ENCODE peak calls at places on chromosomes 2 and 18, in five cellular contexts. V, P, W, N and E are unnamed samples.

GRCh38 chr18:58076052-58076451 is 32.0 kb downstream of the NEDD4L start:
- DNase-seq in V (no peak), P (no peak), W (peak; percentile 35), N (no peak), E (no peak)

GRCh38 chr18:55768255-55768654 is 180.3 kb upstream of the TCF4 start:
- DNase-seq in V (no peak), P (no peak), W (no peak), N (peak; percentile 51), E (no peak)

GRCh38 chr2:7011376-7012083 is 94.3 kb downstream of the RNF144A start:
- DNase-seq in V (no peak), P (no peak), W (peak; percentile 96), N (no peak), E (peak; percentile 95)

GRCh38 chr2:44324971-44325426 is 36.3 kb downstream of the PREPL start:
- DNase-seq in V (no peak), P (no peak), W (peak; percentile 22), N (no peak), E (peak; percentile 10)

GRCh38 chr2:205695460-205695979 is 13.2 kb downstream of the NRP2 start:
- DNase-seq in V (no peak), P (no peak), W (no peak), N (no peak), E (peak; percentile 74)

GRCh38 chr2:30030361-30030760 is 109.0 kb upstream of the ALK start:
- DNase-seq in V (no peak), P (no peak), W (peak; percentile 80), N (no peak), E (no peak)

GRCh38 chr2:222305510-222306392 is 7.0 kb upstream of the PAX3 start:
- DNase-seq in V (no peak), P (peak; percentile 84), W (no peak), N (no peak), E (no peak)

GRCh38 chr2:20638014-20638413 is 12.9 kb downstream of the HS1BP3 start:
- DNase-seq in V (no peak), P (no peak), W (no peak), N (no peak), E (no peak)

GRCh38 chr2:215454519-215454918 is 18.7 kb upstream of the FN1 start:
- DNase-seq in V (no peak), P (peak; percentile 31), W (peak; percentile 70), N (peak; percentile 73), E (no peak)

GRCh38 chr2:189851174-189851826 is 67.0 kb downstream of the PMS1 start:
- DNase-seq in V (no peak), P (no peak), W (no peak), N (no peak), E (no peak)

GRCh38 chr2:21415234-21415633 is 291.5 kb downstream of the TDRD15 start:
- DNase-seq in V (no peak), P (peak; percentile 43), W (no peak), N (no peak), E (no peak)

GRCh38 chr2:173149491-173149890 is 73.8 kb downstream of the MAP3K20 start:
- DNase-seq in V (no peak), P (no peak), W (no peak), N (no peak), E (no peak)

GRCh38 chr2:239574054-239574433 is 173.2 kb upstream of the HDAC4 start:
- DNase-seq in V (no peak), P (no peak), W (no peak), N (no peak), E (no peak)

GRCh38 chr2:203328735-203329549 is 748 bp downstream of the ABI2 start:
- DNase-seq in V (peak; percentile 33), P (peak; percentile 74), W (peak; percentile 45), N (peak; percentile 62), E (peak; percentile 32)

GRCh38 chr2:18987592-18988073 is 370.8 kb downstream of the OSR1 start:
- DNase-seq in V (peak; percentile 68), P (no peak), W (peak; percentile 96), N (peak; percentile 51), E (peak; percentile 98)

GRCh38 chr2:26721267-26722032 is 28.9 kb downstream of the KCNK3 start:
- DNase-seq in V (peak; percentile 59), P (no peak), W (no peak), N (no peak), E (no peak)

GRCh38 chr2:174335605-174336402 is 1.1 kb downstream of the SP9 start:
- DNase-seq in V (no peak), P (peak; percentile 82), W (no peak), N (peak; percentile 23), E (no peak)

GRCh38 chr18:76573325-76574025 is 78.4 kb upstream of the ZNF516 start:
- DNase-seq in V (peak; percentile 29), P (no peak), W (peak; percentile 60), N (no peak), E (peak; percentile 22)

GRCh38 chr2:142307716-142308115 is 176.9 kb upstream of the LRP1B start:
- DNase-seq in V (no peak), P (no peak), W (no peak), N (no peak), E (no peak)

GRCh38 chr2:111053825-111054490 is 66.8 kb upstream of the BCL2L11 start:
- DNase-seq in V (no peak), P (no peak), W (no peak), N (no peak), E (no peak)

GRCh38 chr2:199488772-199489400 is 31.1 kb upstream of the SATB2 start:
- DNase-seq in V (peak; percentile 34), P (peak; percentile 75), W (peak; percentile 78), N (peak; percentile 61), E (peak; percentile 61)

GRCh38 chr2:40534528-40534927 is 82.6 kb upstream of the SLC8A1 start:
- DNase-seq in V (no peak), P (no peak), W (no peak), N (no peak), E (no peak)

GRCh38 chr2:101152195-101153076 is 1.3 kb upstream of the TBC1D8 start:
- DNase-seq in V (peak; percentile 29), P (peak; percentile 74), W (peak; percentile 60), N (peak; percentile 79), E (no peak)

GRCh38 chr2:67652679-67653078 is 255.5 kb downstream of the ETAA1 start:
- DNase-seq in V (no peak), P (no peak), W (no peak), N (no peak), E (no peak)

GRCh38 chr2:67645280-67646255 is 248.4 kb downstream of the ETAA1 start:
- DNase-seq in V (no peak), P (no peak), W (no peak), N (no peak), E (no peak)

GRCh38 chr2:67646714-67647333 is 249.7 kb downstream of the ETAA1 start:
- DNase-seq in V (no peak), P (no peak), W (no peak), N (no peak), E (no peak)

GRCh38 chr2:67650292-67651133 is 253.4 kb downstream of the ETAA1 start:
- DNase-seq in V (peak; percentile 32), P (peak; percentile 80), W (peak; percentile 85), N (peak; percentile 65), E (peak; percentile 87)

GRCh38 chr2:67649331-67650071 is 252.4 kb downstream of the ETAA1 start:
- DNase-seq in V (no peak), P (no peak), W (peak; percentile 25), N (peak; percentile 5), E (no peak)
- H3K4me3 ChIP-seq in V (no peak overlapping the region), P (no peak overlapping the region), W (no peak overlapping the region), N (no peak overlapping the region), E (no peak overlapping the region)

GRCh38 chr2:171924170-171924942 is 2.1 kb downstream of the HAT1 start:
- DNase-seq in V (no peak), P (no peak), W (no peak), N (no peak), E (no peak)
- H3K36me3 ChIP-seq in V (peaks cover 40% of the 10 kb centered on the region), P (peaks cover 10% of the 10 kb centered on the region), W (peaks cover 15% of the 10 kb centered on the region), N (no peaks in the 10 kb centered on the region), E (peaks cover 6% of the 10 kb centered on the region)

GRCh38 chr2:238305092-238305862 is 15.0 kb upstream of the TRAF3IP1 start:
- DNase-seq in V (no peak), P (no peak), W (peak; percentile 25), N (peak; percentile 8), E (no peak)
- TF ChIP-seq CTCF in V (peak; percentile 56), P (peak; percentile 27), W (peak; percentile 65), N (no peak), E (peak; percentile 51)

GRCh38 chr2:231189171-231189530 is 9.3 kb upstream of the ARMC9 start:
- DNase-seq in V (no peak), P (no peak), W (no peak), N (no peak), E (no peak)

GRCh38 chr2:231188506-231189170 is 9.8 kb upstream of the ARMC9 start:
- DNase-seq in V (no peak), P (no peak), W (no peak), N (no peak), E (no peak)

GRCh38 chr2:231186325-231186724 is 12.1 kb upstream of the ARMC9 start:
- DNase-seq in V (no peak), P (no peak), W (no peak), N (no peak), E (no peak)

GRCh38 chr2:231189571-231190495 is 8.6 kb upstream of the ARMC9 start:
- DNase-seq in V (no peak), P (peak; percentile 61), W (no peak), N (peak; percentile 46), E (peak; percentile 24)

GRCh38 chr2:231187736-231188505 is 10.5 kb upstream of the ARMC9 start:
- DNase-seq in V (no peak), P (no peak), W (no peak), N (peak; percentile 64), E (peak; percentile 66)
- H3K4me3 ChIP-seq in V (no peak overlapping the region), P (no peak overlapping the region), W (no peak overlapping the region), N (no peak overlapping the region), E (no peak overlapping the region)

GRCh38 chr2:225002039-225002655 is 40.1 kb downstream of the DOCK10 start:
- DNase-seq in V (peak; percentile 48), P (peak; percentile 84), W (peak; percentile 79), N (peak; percentile 70), E (peak; percentile 61)

GRCh38 chr2:225002656-225003045 is 39.6 kb downstream of the DOCK10 start:
- DNase-seq in V (no peak), P (no peak), W (peak; percentile 58), N (no peak), E (no peak)

GRCh38 chr2:225008179-225008829 is 34.0 kb downstream of the DOCK10 start:
- DNase-seq in V (no peak), P (no peak), W (no peak), N (no peak), E (no peak)

GRCh38 chr2:225006730-225007129 is 35.5 kb downstream of the DOCK10 start:
- DNase-seq in V (no peak), P (no peak), W (no peak), N (no peak), E (no peak)

DNA sequence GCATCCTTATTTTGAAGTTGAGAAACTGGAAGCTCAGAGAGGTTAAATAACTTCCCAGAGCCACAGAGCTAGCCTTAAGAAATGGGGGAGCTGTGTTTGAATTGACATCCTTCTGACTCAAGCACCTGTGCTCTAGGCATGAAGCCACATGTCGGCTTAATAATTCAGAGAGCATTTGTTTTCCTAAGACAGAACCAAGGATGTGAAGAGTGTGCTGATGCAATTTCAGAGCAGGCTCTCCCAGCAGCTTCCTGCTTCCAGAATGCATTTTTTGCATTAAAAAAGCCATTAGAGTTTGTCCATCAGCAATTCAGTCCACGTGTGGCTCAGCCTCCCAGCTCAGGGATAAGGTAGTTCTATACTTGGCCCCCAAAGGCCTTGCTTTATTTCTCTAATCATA is 37.7 kb downstream of the DOCK10 start:
- DNase-seq in V (no peak), P (no peak), W (peak; percentile 7), N (no peak), E (peak; percentile 20)
- H3K36me3 ChIP-seq in V (no peaks in the 10 kb centered on the region), P (no peaks in the 10 kb centered on the region), W (no peaks in the 10 kb centered on the region), N (no peaks in the 10 kb centered on the region), E (no peaks in the 10 kb centered on the region)